ENCODE peak calls at places on chromosomes 7 and 10, in five cellular contexts. R, H, K, W and P are unnamed samples.

GRCh38 chr7:18117482-18117881 is 89.8 kb upstream of the PRPS1L1 start:
- DNase-seq in R (no peak), H (no peak), K (no peak), W (peak; percentile 71), P (no peak)

GRCh38 chr7:1025747-1026581 is 18.4 kb upstream of the GPR146 start:
- DNase-seq in R (no peak), H (no peak), K (no peak), W (no peak), P (no peak)

GRCh38 chr10:51168086-51168815 is 94.0 kb downstream of the PRKG1 start:
- DNase-seq in R (no peak), H (no peak), K (no peak), W (no peak), P (no peak)

GRCh38 chr7:118573065-118573464 is 348.6 kb downstream of the ANKRD7 start:
- DNase-seq in R (no peak), H (no peak), K (no peak), W (peak; percentile 29), P (peak; percentile 62)

GRCh38 chr7:32890010-32890552 is 1.5 kb downstream of the KBTBD2 start:
- DNase-seq in R (no peak), H (no peak), K (no peak), W (peak; percentile 34), P (no peak)

GRCh38 chr10:87635498-87636312 is 24.0 kb upstream of the PAPSS2 start:
- DNase-seq in R (no peak), H (no peak), K (no peak), W (peak; percentile 93), P (no peak)

GRCh38 chr7:127895814-127896280 is 135.4 kb downstream of the LRRC4 start:
- DNase-seq in R (no peak), H (no peak), K (no peak), W (no peak), P (no peak)

GRCh38 chr10:72616716-72617115 is 9.2 kb downstream of the MICU1 start:
- DNase-seq in R (no peak), H (no peak), K (no peak), W (no peak), P (peak; percentile 46)

GRCh38 chr10:27783660-27784059 is 38.0 kb upstream of the MKX start:
- DNase-seq in R (no peak), H (no peak), K (no peak), W (peak; percentile 84), P (no peak)

GRCh38 chr7:29394321-29394720 is 169.3 kb upstream of the PRR15 start:
- DNase-seq in R (no peak), H (no peak), K (no peak), W (no peak), P (no peak)

GRCh38 chr10:75658036-75658435 is 226.6 kb downstream of the LRMDA start:
- DNase-seq in R (no peak), H (no peak), K (no peak), W (no peak), P (no peak)

GRCh38 chr10:58465641-58466040 is 47.0 kb upstream of the BICC1 start:
- DNase-seq in R (no peak), H (no peak), K (no peak), W (no peak), P (no peak)

GRCh38 chr10:71641986-71642385 is 77.6 kb downstream of the C10orf105 start:
- DNase-seq in R (no peak), H (no peak), K (no peak), W (no peak), P (no peak)

GRCh38 chr7:107152011-107152410 is 16.8 kb upstream of the HBP1 start:
- DNase-seq in R (no peak), H (no peak), K (no peak), W (peak; percentile 48), P (no peak)